ENCODE peak calls at places on chromosomes 7 and 10, in nine cellular contexts. One of them, this sample, is unnamed.

GRCh38 chr10:35150335-35150734 is 23.7 kb downstream of the CREM start:
- DNase-seq in AG04449: no peak
- DNase-seq in epithelial cell of proximal tubule: no peak
- DNase-seq in dorsolateral prefrontal cortex: no peak
- DNase-seq in cardiac muscle cell: no peak
- DNase-seq in transverse colon: no peak
- DNase-seq in CD4-positive, alpha-beta memory T cell: no peak
- DNase-seq in BJ: no peak
- DNase-seq in Panc1: no peak
- DNase-seq in this sample: no peak

GRCh38 chr10:108112218-108112617 is 947.7 kb upstream of the SORCS1 start:
- DNase-seq in AG04449: no peak
- DNase-seq in epithelial cell of proximal tubule: no peak
- DNase-seq in dorsolateral prefrontal cortex: no peak
- DNase-seq in cardiac muscle cell: no peak
- DNase-seq in transverse colon: no peak
- DNase-seq in CD4-positive, alpha-beta memory T cell: no peak
- DNase-seq in BJ: no peak
- DNase-seq in Panc1: no peak
- DNase-seq in this sample: peak

GRCh38 chr7:50265968-50266694 is 38.4 kb upstream of the IKZF1 start:
- DNase-seq in AG04449: no peak
- DNase-seq in epithelial cell of proximal tubule: no peak
- DNase-seq in dorsolateral prefrontal cortex: no peak
- DNase-seq in cardiac muscle cell: no peak
- DNase-seq in transverse colon: no peak
- DNase-seq in CD4-positive, alpha-beta memory T cell: no peak
- DNase-seq in BJ: no peak
- DNase-seq in Panc1: no peak
- DNase-seq in this sample: no peak

GRCh38 chr7:21108182-21108581 is 319.7 kb upstream of the SP4 start:
- DNase-seq in AG04449: no peak
- DNase-seq in epithelial cell of proximal tubule: no peak
- DNase-seq in dorsolateral prefrontal cortex: no peak
- DNase-seq in cardiac muscle cell: no peak
- DNase-seq in transverse colon: peak
- DNase-seq in CD4-positive, alpha-beta memory T cell: no peak
- DNase-seq in BJ: no peak
- DNase-seq in Panc1: no peak
- DNase-seq in this sample: peak

GRCh38 chr7:115910541-115911164 is 119.9 kb downstream of the TFEC start:
- DNase-seq in AG04449: no peak
- DNase-seq in epithelial cell of proximal tubule: peak
- DNase-seq in dorsolateral prefrontal cortex: no peak
- DNase-seq in cardiac muscle cell: peak
- DNase-seq in transverse colon: no peak
- DNase-seq in CD4-positive, alpha-beta memory T cell: peak
- DNase-seq in BJ: peak
- DNase-seq in Panc1: peak
- DNase-seq in this sample: peak

GRCh38 chr10:121572857-121573540 is 25.2 kb downstream of the FGFR2 start:
- DNase-seq in AG04449: no peak
- DNase-seq in epithelial cell of proximal tubule: no peak
- DNase-seq in dorsolateral prefrontal cortex: no peak
- DNase-seq in cardiac muscle cell: no peak
- DNase-seq in transverse colon: peak
- DNase-seq in CD4-positive, alpha-beta memory T cell: no peak
- DNase-seq in BJ: no peak
- DNase-seq in Panc1: no peak
- DNase-seq in this sample: no peak

GRCh38 chr10:73857446-73857845 is 16.9 kb downstream of the CAMK2G start:
- DNase-seq in AG04449: no peak
- DNase-seq in epithelial cell of proximal tubule: no peak
- DNase-seq in dorsolateral prefrontal cortex: no peak
- DNase-seq in cardiac muscle cell: no peak
- DNase-seq in transverse colon: no peak
- DNase-seq in CD4-positive, alpha-beta memory T cell: no peak
- DNase-seq in BJ: peak
- DNase-seq in Panc1: no peak
- DNase-seq in this sample: peak

GRCh38 chr10:31321396-31321941 is 2.5 kb downstream of the ZEB1 start:
- DNase-seq in AG04449: no peak
- DNase-seq in epithelial cell of proximal tubule: no peak
- DNase-seq in dorsolateral prefrontal cortex: no peak
- DNase-seq in cardiac muscle cell: peak
- DNase-seq in transverse colon: peak
- DNase-seq in CD4-positive, alpha-beta memory T cell: peak
- DNase-seq in BJ: no peak
- DNase-seq in Panc1: no peak
- DNase-seq in this sample: no peak

GRCh38 chr10:125060851-125061556 is 99.4 kb downstream of the CTBP2 start:
- DNase-seq in AG04449: peak
- DNase-seq in epithelial cell of proximal tubule: no peak
- DNase-seq in dorsolateral prefrontal cortex: peak
- DNase-seq in cardiac muscle cell: peak
- DNase-seq in transverse colon: peak
- DNase-seq in CD4-positive, alpha-beta memory T cell: no peak
- DNase-seq in BJ: peak
- DNase-seq in Panc1: no peak
- DNase-seq in this sample: peak

DNA sequence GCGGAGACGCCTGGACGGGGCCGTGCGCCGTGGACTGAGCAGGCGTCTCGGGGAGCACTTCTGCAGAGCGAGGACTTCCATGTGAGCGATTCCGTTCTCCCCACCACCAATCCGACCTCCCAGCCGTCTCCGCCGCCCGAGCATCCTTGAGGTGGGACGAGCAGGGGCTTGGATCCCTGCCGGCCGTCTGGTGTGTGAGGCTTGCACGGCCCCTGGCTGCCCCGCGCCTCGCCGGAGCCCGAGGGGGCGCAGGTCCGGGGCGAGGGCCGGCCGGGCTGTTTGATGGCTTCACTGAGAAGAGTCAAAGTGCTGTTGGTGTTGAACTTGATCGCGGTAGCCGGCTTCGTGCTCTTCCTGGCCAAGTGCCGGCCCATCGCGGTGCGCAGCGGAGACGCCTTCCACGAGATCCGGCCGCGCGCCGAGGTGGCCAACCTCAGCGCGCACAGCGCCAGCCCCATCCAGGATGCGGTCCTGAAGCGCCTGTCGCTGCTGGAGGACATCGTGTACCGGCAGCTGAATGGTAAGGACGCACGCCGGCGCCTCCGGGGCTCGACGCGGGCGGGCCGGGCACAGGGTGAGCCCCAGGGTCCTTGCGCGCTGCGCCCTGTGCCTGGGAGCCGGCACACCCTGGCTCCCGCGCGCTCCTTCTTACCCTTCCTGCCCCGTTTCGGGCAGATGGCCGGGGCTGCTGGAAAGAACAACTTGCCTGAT is 732 bp downstream of the GALNT17 start:
- DNase-seq in AG04449: no peak
- DNase-seq in epithelial cell of proximal tubule: no peak
- DNase-seq in dorsolateral prefrontal cortex: no peak
- DNase-seq in cardiac muscle cell: peak
- DNase-seq in transverse colon: no peak
- DNase-seq in CD4-positive, alpha-beta memory T cell: no peak
- DNase-seq in BJ: no peak
- DNase-seq in Panc1: no peak
- DNase-seq in this sample: no peak
- H3K4me3 ChIP-seq in AG04449: no peak
- H3K4me3 ChIP-seq in epithelial cell of proximal tubule: no peak
- H3K4me3 ChIP-seq in dorsolateral prefrontal cortex: peak
- H3K4me3 ChIP-seq in cardiac muscle cell: peak
- H3K4me3 ChIP-seq in transverse colon: peak
- H3K4me3 ChIP-seq in CD4-positive, alpha-beta memory T cell: no peak
- H3K4me3 ChIP-seq in BJ: no peak
- H3K4me3 ChIP-seq in Panc1: no peak
- H3K4me3 ChIP-seq in this sample: no peak

GRCh38 chr10:112917676-112918075 is 32.4 kb upstream of the TCF7L2 start:
- DNase-seq in AG04449: no peak
- DNase-seq in epithelial cell of proximal tubule: no peak
- DNase-seq in dorsolateral prefrontal cortex: no peak
- DNase-seq in cardiac muscle cell: no peak
- DNase-seq in transverse colon: no peak
- DNase-seq in CD4-positive, alpha-beta memory T cell: no peak
- DNase-seq in BJ: no peak
- DNase-seq in Panc1: no peak
- DNase-seq in this sample: no peak

GRCh38 chr10:112913661-112914287 is 36.3 kb upstream of the TCF7L2 start:
- DNase-seq in AG04449: no peak
- DNase-seq in epithelial cell of proximal tubule: no peak
- DNase-seq in dorsolateral prefrontal cortex: no peak
- DNase-seq in cardiac muscle cell: no peak
- DNase-seq in transverse colon: peak
- DNase-seq in CD4-positive, alpha-beta memory T cell: no peak
- DNase-seq in BJ: no peak
- DNase-seq in Panc1: no peak
- DNase-seq in this sample: no peak

GRCh38 chr10:112913255-112913654 is 36.8 kb upstream of the TCF7L2 start:
- DNase-seq in AG04449: no peak
- DNase-seq in epithelial cell of proximal tubule: no peak
- DNase-seq in dorsolateral prefrontal cortex: no peak
- DNase-seq in cardiac muscle cell: no peak
- DNase-seq in transverse colon: no peak
- DNase-seq in CD4-positive, alpha-beta memory T cell: no peak
- DNase-seq in BJ: no peak
- DNase-seq in Panc1: no peak
- DNase-seq in this sample: no peak

GRCh38 chr10:112914288-112914952 is 35.6 kb upstream of the TCF7L2 start:
- DNase-seq in AG04449: no peak
- DNase-seq in epithelial cell of proximal tubule: no peak
- DNase-seq in dorsolateral prefrontal cortex: no peak
- DNase-seq in cardiac muscle cell: no peak
- DNase-seq in transverse colon: no peak
- DNase-seq in CD4-positive, alpha-beta memory T cell: no peak
- DNase-seq in BJ: no peak
- DNase-seq in Panc1: no peak
- DNase-seq in this sample: no peak

GRCh38 chr10:112915590-112916572 is 34.2 kb upstream of the TCF7L2 start:
- DNase-seq in AG04449: no peak
- DNase-seq in epithelial cell of proximal tubule: peak
- DNase-seq in dorsolateral prefrontal cortex: no peak
- DNase-seq in cardiac muscle cell: no peak
- DNase-seq in transverse colon: peak
- DNase-seq in CD4-positive, alpha-beta memory T cell: no peak
- DNase-seq in BJ: no peak
- DNase-seq in Panc1: peak
- DNase-seq in this sample: no peak
- H3K4me3 ChIP-seq in AG04449: no peak
- H3K4me3 ChIP-seq in epithelial cell of proximal tubule: peak
- H3K4me3 ChIP-seq in dorsolateral prefrontal cortex: no peak
- H3K4me3 ChIP-seq in cardiac muscle cell: no peak
- H3K4me3 ChIP-seq in transverse colon: no peak
- H3K4me3 ChIP-seq in CD4-positive, alpha-beta memory T cell: no peak
- H3K4me3 ChIP-seq in BJ: no peak
- H3K4me3 ChIP-seq in Panc1: no peak
- H3K4me3 ChIP-seq in this sample: no peak

GRCh38 chr7:43926193-43927043 is at the start of gene UBE2D4:
- DNase-seq in AG04449: no peak
- DNase-seq in epithelial cell of proximal tubule: no peak
- DNase-seq in dorsolateral prefrontal cortex: peak
- DNase-seq in cardiac muscle cell: peak
- DNase-seq in transverse colon: peak
- DNase-seq in CD4-positive, alpha-beta memory T cell: peak
- DNase-seq in BJ: no peak
- DNase-seq in Panc1: peak
- DNase-seq in this sample: peak
- H3K4me3 ChIP-seq in AG04449: peak
- H3K4me3 ChIP-seq in epithelial cell of proximal tubule: peak
- H3K4me3 ChIP-seq in dorsolateral prefrontal cortex: peak
- H3K4me3 ChIP-seq in cardiac muscle cell: peak
- H3K4me3 ChIP-seq in transverse colon: peak
- H3K4me3 ChIP-seq in CD4-positive, alpha-beta memory T cell: peak
- H3K4me3 ChIP-seq in BJ: peak
- H3K4me3 ChIP-seq in Panc1: peak
- H3K4me3 ChIP-seq in this sample: peak

GRCh38 chr10:27746364-27747095 is 911 bp upstream of the MKX start:
- DNase-seq in AG04449: no peak
- DNase-seq in epithelial cell of proximal tubule: no peak
- DNase-seq in dorsolateral prefrontal cortex: no peak
- DNase-seq in cardiac muscle cell: no peak
- DNase-seq in transverse colon: no peak
- DNase-seq in CD4-positive, alpha-beta memory T cell: no peak
- DNase-seq in BJ: no peak
- DNase-seq in Panc1: no peak
- DNase-seq in this sample: no peak
- H3K4me3 ChIP-seq in AG04449: peak
- H3K4me3 ChIP-seq in epithelial cell of proximal tubule: no peak
- H3K4me3 ChIP-seq in dorsolateral prefrontal cortex: peak
- H3K4me3 ChIP-seq in cardiac muscle cell: peak
- H3K4me3 ChIP-seq in transverse colon: peak
- H3K4me3 ChIP-seq in CD4-positive, alpha-beta memory T cell: peak
- H3K4me3 ChIP-seq in BJ: peak
- H3K4me3 ChIP-seq in Panc1: no peak
- H3K4me3 ChIP-seq in this sample: no peak

GRCh38 chr7:136964347-136964746 is 95.9 kb downstream of the CHRM2 start:
- DNase-seq in AG04449: no peak
- DNase-seq in epithelial cell of proximal tubule: no peak
- DNase-seq in dorsolateral prefrontal cortex: no peak
- DNase-seq in cardiac muscle cell: peak
- DNase-seq in transverse colon: no peak
- DNase-seq in CD4-positive, alpha-beta memory T cell: no peak
- DNase-seq in BJ: no peak
- DNase-seq in Panc1: no peak
- DNase-seq in this sample: no peak
- H3K4me3 ChIP-seq in AG04449: no peak
- H3K4me3 ChIP-seq in epithelial cell of proximal tubule: no peak
- H3K4me3 ChIP-seq in dorsolateral prefrontal cortex: no peak
- H3K4me3 ChIP-seq in cardiac muscle cell: no peak
- H3K4me3 ChIP-seq in transverse colon: no peak
- H3K4me3 ChIP-seq in CD4-positive, alpha-beta memory T cell: no peak
- H3K4me3 ChIP-seq in BJ: no peak
- H3K4me3 ChIP-seq in Panc1: no peak
- H3K4me3 ChIP-seq in this sample: no peak

GRCh38 chr10:71962915-71963314 is 1.3 kb upstream of the CHST3 start:
- DNase-seq in AG04449: no peak
- DNase-seq in epithelial cell of proximal tubule: no peak
- DNase-seq in dorsolateral prefrontal cortex: no peak
- DNase-seq in cardiac muscle cell: no peak
- DNase-seq in transverse colon: no peak
- DNase-seq in CD4-positive, alpha-beta memory T cell: no peak
- DNase-seq in BJ: no peak
- DNase-seq in Panc1: no peak
- DNase-seq in this sample: no peak
- H3K4me3 ChIP-seq in AG04449: no peak
- H3K4me3 ChIP-seq in epithelial cell of proximal tubule: peak
- H3K4me3 ChIP-seq in dorsolateral prefrontal cortex: no peak
- H3K4me3 ChIP-seq in cardiac muscle cell: no peak
- H3K4me3 ChIP-seq in transverse colon: no peak
- H3K4me3 ChIP-seq in CD4-positive, alpha-beta memory T cell: no peak
- H3K4me3 ChIP-seq in BJ: no peak
- H3K4me3 ChIP-seq in Panc1: no peak
- H3K4me3 ChIP-seq in this sample: no peak

This sample was measured in A673.